ENCODE peak calls at places on chromosomes 11 and 22, in eight cellular contexts. L is stimulated activated CD8-positive, alpha-beta memory T cell treated with anti-CD3 and anti-CD28 coated beads, Interleukin-15, amount 100 ng/mL, for 24 hours; Z is GM23248; I is NCI-H1105 treated with DMSO at 0.1 percent for 48 hours; X is NCI-H1048; F is CD8-positive, alpha-beta T cell; W is tibial nerve; J is substantia nigra. G is an unnamed sample.

GRCh38 chr11:105588001-105588400 is 21.9 kb upstream of the GRIA4 start:
- DNase-seq in X (no peak), J (no peak), I (no peak), Z (peak; percentile 81), L (no peak), F (no peak), W (no peak), G (no peak)

GRCh38 chr22:30694638-30695350 is at the start of gene OSBP2:
- DNase-seq in Z (peak; percentile 45), L (no peak), W (no peak), I (peak; percentile 41), J (peak; percentile 18), F (peak; percentile 18), X (no peak), G (no peak)

GRCh38 chr11:122150484-122151124 is 34.6 kb upstream of the BLID start:
- DNase-seq in Z (no peak), I (peak; percentile 20), W (no peak), L (no peak), X (no peak), J (no peak), F (no peak), G (no peak)

GRCh38 chr11:133901999-133902398 is 54.8 kb downstream of the IGSF9B start:
- DNase-seq in F (no peak), W (no peak), J (no peak), Z (no peak), X (no peak), I (no peak), L (no peak), G (no peak)

GRCh38 chr11:132439711-132440300 is 1069.4 kb downstream of the NTM start:
- DNase-seq in W (no peak), L (no peak), J (no peak), Z (no peak), X (no peak), I (no peak), F (no peak), G (no peak)

GRCh38 chr22:32334640-32335365 is 22.9 kb upstream of the RFPL3 start:
- DNase-seq in J (no peak), X (no peak), I (no peak), W (no peak), Z (no peak), L (no peak), F (peak; percentile 4), G (no peak)

GRCh38 chr22:39177791-39178190 is 25.3 kb upstream of the CBX7 start:
- DNase-seq in F (no peak), I (no peak), Z (no peak), L (no peak), X (no peak), W (no peak), J (no peak), G (no peak)

GRCh38 chr11:117706322-117706814 is 90.6 kb downstream of the DSCAML1 start:
- DNase-seq in X (no peak), W (no peak), J (no peak), Z (no peak), L (no peak), F (no peak), I (no peak), G (no peak)

GRCh38 chr11:69386594-69387408 is 92.8 kb downstream of the MYEOV start:
- DNase-seq in W (no peak), X (no peak), Z (no peak), F (no peak), L (no peak), I (no peak), J (no peak), G (no peak)

GRCh38 chr22:41197046-41197807 is 7.9 kb upstream of the L3MBTL2 start:
- DNase-seq in F (peak; percentile 83), Z (peak; percentile 87), X (peak; percentile 22), I (peak; percentile 72), J (peak; percentile 72), L (peak; percentile 62), W (peak; percentile 68), G (no peak)

GRCh38 chr22:43996170-43996980 is 27.7 kb upstream of the PARVB start:
- DNase-seq in I (no peak), Z (no peak), L (peak; percentile 26), W (peak; percentile 23), J (no peak), X (no peak), F (peak; percentile 70), G (no peak)

GRCh38 chr11:18618341-18619025 is 15.7 kb downstream of the SPTY2D1 start:
- DNase-seq in J (no peak), F (no peak), X (no peak), W (no peak), L (no peak), Z (peak; percentile 48), I (no peak), G (no peak)

GRCh38 chr11:120028181-120028935 is 109.6 kb downstream of the TRIM29 start:
- DNase-seq in J (no peak), F (no peak), Z (no peak), I (no peak), W (no peak), L (no peak), X (no peak), G (no peak)

G was measured in SK-N-MC.